ENCODE peak calls at places on chromosomes 16 and 17, in four cellular contexts. One of them, this sample, is unnamed.

GRCh38 chr16:17447273-17447672 is 23.5 kb downstream of the XYLT1 start:
- DNase-seq in spleen: no peak
- DNase-seq in sigmoid colon: no peak
- DNase-seq in foreskin fibroblast: no peak
- DNase-seq in this sample: no peak

GRCh38 chr17:43615952-43616351 is 45.8 kb downstream of the MEOX1 start:
- DNase-seq in spleen: no peak
- DNase-seq in sigmoid colon: no peak
- DNase-seq in foreskin fibroblast: no peak
- DNase-seq in this sample: no peak

GRCh38 chr17:19747829-19748806 is at the start of gene ALDH3A1:
- DNase-seq in spleen: no peak
- DNase-seq in sigmoid colon: no peak
- DNase-seq in foreskin fibroblast: peak
- DNase-seq in this sample: no peak

GRCh38 chr17:61015966-61016365 is 338.3 kb downstream of the BCAS3 start:
- DNase-seq in spleen: no peak
- DNase-seq in sigmoid colon: no peak
- DNase-seq in foreskin fibroblast: peak
- DNase-seq in this sample: no peak

GRCh38 chr17:29147682-29148081 is 32.5 kb downstream of the MYO18A start:
- DNase-seq in spleen: no peak
- DNase-seq in sigmoid colon: no peak
- DNase-seq in foreskin fibroblast: no peak
- DNase-seq in this sample: no peak

GRCh38 chr17:83064732-83065659 is 14.4 kb upstream of the METRNL start:
- DNase-seq in spleen: peak
- DNase-seq in sigmoid colon: peak
- DNase-seq in foreskin fibroblast: no peak
- DNase-seq in this sample: no peak

GRCh38 chr16:23408242-23409201 is 44.5 kb downstream of the COG7 start:
- DNase-seq in spleen: peak
- DNase-seq in sigmoid colon: peak
- DNase-seq in foreskin fibroblast: peak
- DNase-seq in this sample: peak

GRCh38 chr17:9224485-9224884 is 203.2 kb downstream of the NTN1 start:
- DNase-seq in spleen: peak
- DNase-seq in sigmoid colon: no peak
- DNase-seq in foreskin fibroblast: no peak
- DNase-seq in this sample: no peak

GRCh38 chr17:5694507-5694906 is 110.2 kb upstream of the NLRP1 start:
- DNase-seq in spleen: no peak
- DNase-seq in sigmoid colon: no peak
- DNase-seq in foreskin fibroblast: no peak
- DNase-seq in this sample: no peak

GRCh38 chr16:54459509-54460235 is 173.1 kb upstream of the IRX3 start:
- DNase-seq in spleen: no peak
- DNase-seq in sigmoid colon: no peak
- DNase-seq in foreskin fibroblast: peak
- DNase-seq in this sample: peak

GRCh38 chr17:76969598-76970172 is 101.5 kb downstream of the MGAT5B start:
- DNase-seq in spleen: peak
- DNase-seq in sigmoid colon: no peak
- DNase-seq in foreskin fibroblast: no peak
- DNase-seq in this sample: no peak

GRCh38 chr17:8894189-8894611 is 26.7 kb upstream of the PIK3R6 start:
- DNase-seq in spleen: peak
- DNase-seq in sigmoid colon: no peak
- DNase-seq in foreskin fibroblast: no peak
- DNase-seq in this sample: no peak

GRCh38 chr16:8194795-8195194 is 395.5 kb downstream of the TMEM114 start:
- DNase-seq in spleen: no peak
- DNase-seq in sigmoid colon: no peak
- DNase-seq in foreskin fibroblast: no peak
- DNase-seq in this sample: no peak

GRCh38 chr17:27475070-27475673 is 18.9 kb downstream of the KSR1 start:
- DNase-seq in spleen: no peak
- DNase-seq in sigmoid colon: no peak
- DNase-seq in foreskin fibroblast: no peak
- DNase-seq in this sample: no peak

GRCh38 chr17:73091770-73092517 is 544 bp downstream of the SLC39A11 start:
- DNase-seq in spleen: peak
- DNase-seq in sigmoid colon: no peak
- DNase-seq in foreskin fibroblast: no peak
- DNase-seq in this sample: no peak

GRCh38 chr17:14604920-14605599 is 304.2 kb downstream of the HS3ST3B1 start:
- DNase-seq in spleen: peak
- DNase-seq in sigmoid colon: peak
- DNase-seq in foreskin fibroblast: no peak
- DNase-seq in this sample: no peak

GRCh38 chr16:83994087-83994486 is 26.0 kb downstream of the NECAB2 start:
- DNase-seq in spleen: no peak
- DNase-seq in sigmoid colon: no peak
- DNase-seq in foreskin fibroblast: peak
- DNase-seq in this sample: peak

GRCh38 chr16:57589374-57589773 is 39.1 kb upstream of the ADGRG1 start:
- DNase-seq in spleen: no peak
- DNase-seq in sigmoid colon: no peak
- DNase-seq in foreskin fibroblast: no peak
- DNase-seq in this sample: no peak

GRCh38 chr16:873243-873661 is 72.7 kb upstream of the GNG13 start:
- DNase-seq in spleen: no peak
- DNase-seq in sigmoid colon: no peak
- DNase-seq in foreskin fibroblast: no peak
- DNase-seq in this sample: no peak

GRCh38 chr16:7921360-7921759 is 588.7 kb downstream of the RBFOX1 start:
- DNase-seq in spleen: no peak
- DNase-seq in sigmoid colon: no peak
- DNase-seq in foreskin fibroblast: no peak
- DNase-seq in this sample: no peak

GRCh38 chr16:56246051-56246817 is 54.9 kb downstream of the GNAO1 start:
- DNase-seq in spleen: no peak
- DNase-seq in sigmoid colon: peak
- DNase-seq in foreskin fibroblast: peak
- DNase-seq in this sample: peak

GRCh38 chr16:49698931-49699715 is 156.8 kb downstream of the ZNF423 start:
- DNase-seq in spleen: no peak
- DNase-seq in sigmoid colon: peak
- DNase-seq in foreskin fibroblast: no peak
- DNase-seq in this sample: no peak

GRCh38 chr17:65800655-65801054 is 239.2 kb upstream of the AXIN2 start:
- DNase-seq in spleen: no peak
- DNase-seq in sigmoid colon: no peak
- DNase-seq in foreskin fibroblast: no peak
- DNase-seq in this sample: no peak

GRCh38 chr16:27222499-27223225 is 19.3 kb downstream of the KDM8 start:
- DNase-seq in spleen: no peak
- DNase-seq in sigmoid colon: peak
- DNase-seq in foreskin fibroblast: peak
- DNase-seq in this sample: peak

GRCh38 chr17:320809-321385 is 31.7 kb downstream of the RPH3AL start:
- DNase-seq in spleen: peak
- DNase-seq in sigmoid colon: peak
- DNase-seq in foreskin fibroblast: no peak
- DNase-seq in this sample: no peak

GRCh38 chr16:242281-242680 is 7.7 kb downstream of the FAM234A start:
- DNase-seq in spleen: peak
- DNase-seq in sigmoid colon: no peak
- DNase-seq in foreskin fibroblast: no peak
- DNase-seq in this sample: no peak

GRCh38 chr16:89853306-89853993 is 19.9 kb upstream of the TCF25 start:
- DNase-seq in spleen: no peak
- DNase-seq in sigmoid colon: no peak
- DNase-seq in foreskin fibroblast: no peak
- DNase-seq in this sample: no peak

DNA sequence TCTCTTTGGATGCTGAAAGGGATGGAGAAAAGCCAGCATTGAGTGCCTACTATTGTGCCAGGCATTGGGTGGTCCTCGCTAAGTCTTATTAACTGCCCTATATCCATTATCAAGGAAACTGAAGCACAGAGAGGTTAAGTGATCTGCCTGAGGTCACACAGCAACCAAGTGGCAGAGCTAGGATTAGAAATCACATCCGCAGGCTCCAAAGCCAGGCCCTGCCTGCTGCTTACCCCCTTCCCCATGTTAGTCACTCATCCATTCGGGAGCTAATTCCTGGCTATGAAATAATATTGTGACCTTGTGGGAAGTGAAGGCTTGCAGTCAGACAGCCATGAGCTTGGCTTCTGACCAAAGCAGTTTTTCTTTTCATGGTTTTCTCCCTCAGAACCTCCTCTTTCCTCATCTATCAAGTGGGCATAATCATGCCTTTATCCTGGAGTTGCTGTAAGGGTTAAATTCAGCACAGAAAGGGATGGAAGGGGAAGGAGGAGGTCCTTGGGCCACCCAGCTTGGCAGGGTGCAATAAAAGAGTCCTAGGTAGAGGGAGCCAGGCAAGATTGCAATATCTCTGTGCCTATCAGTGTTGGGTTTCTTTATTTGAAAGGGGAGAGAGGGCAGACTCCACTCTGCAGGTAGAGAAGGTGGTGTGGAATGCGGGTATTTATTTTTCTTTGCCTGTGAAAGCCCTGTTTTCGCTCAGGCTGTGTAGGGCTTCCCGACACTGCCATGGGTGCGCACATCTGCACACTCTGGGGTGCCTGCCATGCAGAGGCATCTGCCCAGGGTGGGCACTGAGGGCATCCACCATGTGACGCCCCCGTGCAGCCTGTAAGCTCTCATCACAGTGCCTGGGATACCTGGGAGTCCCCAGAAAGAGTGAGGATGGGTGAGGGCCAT is 11.3 kb downstream of the RAI1 start:
- DNase-seq in spleen: no peak
- DNase-seq in sigmoid colon: no peak
- DNase-seq in foreskin fibroblast: no peak
- DNase-seq in this sample: no peak
- TF ChIP-seq CTCF in spleen: no peak
- TF ChIP-seq CTCF in sigmoid colon: no peak
- TF ChIP-seq CTCF in foreskin fibroblast: no peak
- TF ChIP-seq CTCF in this sample: no peak

DNA sequence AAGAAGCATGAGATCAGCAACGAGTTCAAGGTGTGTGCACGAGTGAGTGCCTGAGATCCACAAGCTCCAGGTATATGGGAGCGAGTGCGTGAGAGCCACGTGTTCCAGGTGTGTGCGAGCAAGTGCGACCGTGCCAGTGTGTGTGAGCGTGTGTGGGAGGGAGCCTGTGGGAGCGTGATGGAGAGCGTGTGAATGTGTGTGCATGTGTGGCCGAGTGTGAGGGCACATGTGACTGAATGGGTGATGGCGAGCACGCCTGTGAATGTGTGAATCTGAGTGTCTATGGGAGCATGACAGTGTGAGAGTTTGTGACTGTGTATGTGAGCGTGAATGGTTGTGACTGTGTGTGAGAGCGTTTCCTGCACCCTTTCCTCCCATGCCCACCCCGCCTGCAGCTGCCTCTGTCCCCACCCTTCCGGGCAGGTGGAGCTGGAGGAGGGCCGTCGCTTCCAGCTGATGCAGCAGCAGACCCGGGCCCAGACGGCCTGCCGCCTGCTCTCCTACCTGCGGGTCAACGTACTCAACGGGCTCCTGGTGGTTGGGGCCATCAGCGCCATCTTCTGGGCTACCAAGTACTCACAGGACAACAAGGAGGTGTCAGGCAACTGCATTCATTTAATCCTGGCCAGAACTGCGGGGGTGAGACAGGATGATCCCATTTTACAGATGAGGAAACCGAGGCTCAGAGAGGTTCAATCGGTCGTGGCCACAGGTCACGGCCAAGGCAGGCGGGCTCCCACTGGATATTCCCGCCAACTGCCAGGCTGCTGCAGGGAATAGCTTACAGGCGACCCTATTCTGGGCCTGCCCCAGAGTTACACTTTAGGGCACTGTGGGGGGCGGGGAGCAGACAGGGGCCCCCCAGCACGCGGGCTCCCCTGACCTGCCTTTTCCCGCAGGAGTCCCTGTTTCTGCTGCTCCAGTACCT is 3.7 kb downstream of the TMC8 start:
- DNase-seq in spleen: peak
- DNase-seq in sigmoid colon: no peak
- DNase-seq in foreskin fibroblast: no peak
- DNase-seq in this sample: no peak
- TF ChIP-seq CTCF in spleen: peak
- TF ChIP-seq CTCF in sigmoid colon: peak
- TF ChIP-seq CTCF in foreskin fibroblast: peak
- TF ChIP-seq CTCF in this sample: peak

GRCh38 chr17:4161179-4161559 is 18.2 kb downstream of the CYB5D2 start:
- DNase-seq in spleen: no peak
- DNase-seq in sigmoid colon: no peak
- DNase-seq in foreskin fibroblast: peak
- DNase-seq in this sample: peak
- TF ChIP-seq CTCF in spleen: no peak
- TF ChIP-seq CTCF in sigmoid colon: no peak
- TF ChIP-seq CTCF in foreskin fibroblast: peak
- TF ChIP-seq CTCF in this sample: peak

GRCh38 chr16:74034862-74035261 is 261.8 kb upstream of the PSMD7 start:
- DNase-seq in spleen: no peak
- DNase-seq in sigmoid colon: no peak
- DNase-seq in foreskin fibroblast: no peak
- DNase-seq in this sample: no peak
- TF ChIP-seq CTCF in spleen: no peak
- TF ChIP-seq CTCF in sigmoid colon: peak
- TF ChIP-seq CTCF in foreskin fibroblast: peak
- TF ChIP-seq CTCF in this sample: peak

DNA sequence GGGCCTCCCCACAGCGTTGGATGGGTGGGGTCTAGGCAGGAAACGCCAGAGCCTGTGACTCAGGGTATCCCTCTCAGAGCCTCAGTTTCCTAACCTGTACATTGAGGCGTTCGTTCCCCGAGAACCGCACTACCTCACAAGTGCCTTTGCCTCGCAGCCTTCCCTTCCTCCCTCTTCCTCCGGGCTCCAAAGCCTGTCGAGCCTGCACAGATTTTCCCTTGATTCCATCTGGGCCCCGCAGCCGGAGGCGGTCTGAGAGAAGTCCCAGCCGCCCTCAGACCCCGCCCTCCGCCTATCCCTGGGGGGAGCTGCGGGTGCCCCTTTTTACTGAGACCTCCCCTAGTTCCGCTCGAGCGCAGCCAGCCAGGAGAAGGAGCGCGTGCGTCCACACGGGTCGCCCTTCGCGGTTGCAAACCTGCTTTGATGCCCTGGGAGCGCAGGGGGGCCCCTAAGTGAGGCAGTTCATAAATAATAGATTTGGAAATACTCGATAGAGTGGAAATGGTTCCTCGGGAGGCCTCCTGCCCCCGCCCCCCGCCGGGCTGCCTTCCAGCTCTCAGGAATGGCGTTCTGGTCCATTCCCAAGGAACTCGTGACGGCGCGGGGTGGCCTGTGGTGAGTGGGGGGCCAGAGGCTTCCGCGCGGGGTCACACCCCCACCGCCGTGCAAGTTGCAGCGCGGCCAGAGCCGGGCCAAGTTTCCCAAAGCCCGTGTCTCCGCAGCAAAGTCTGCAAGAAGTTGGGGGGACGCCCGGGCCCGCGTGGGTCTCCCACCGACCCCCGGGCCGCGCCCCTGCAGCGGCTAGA is 672 bp downstream of the C16orf74 start:
- DNase-seq in spleen: peak
- DNase-seq in sigmoid colon: no peak
- DNase-seq in foreskin fibroblast: peak
- DNase-seq in this sample: peak
- TF ChIP-seq CTCF in spleen: no peak
- TF ChIP-seq CTCF in sigmoid colon: no peak
- TF ChIP-seq CTCF in foreskin fibroblast: no peak
- TF ChIP-seq CTCF in this sample: peak

This sample was measured in HFFc6.